ENCODE peak calls at places on chromosomes 6 and 20, in ten cellular contexts. One of them, this sample, is unnamed.

GRCh38 chr20:51760905-51761544 is 7.2 kb downstream of the ATP9A start:
- DNase-seq in GM19239: no peak
- DNase-seq in amniotic stem cell: no peak
- DNase-seq in NCI-H1436: no peak
- DNase-seq in NCI-H345: no peak
- DNase-seq in bronchial epithelial cell: peak
- DNase-seq in kidney glomerular epithelial cell: peak
- DNase-seq in ascending aorta: no peak
- DNase-seq in HTR-8/SVneo: peak
- DNase-seq in Ammon's horn: peak
- DNase-seq in this sample: no peak

GRCh38 chr6:151422981-151423380 is 28.9 kb downstream of the RMND1 start:
- DNase-seq in HTR-8/SVneo: no peak
- DNase-seq in kidney glomerular epithelial cell: no peak
- DNase-seq in ascending aorta: no peak
- DNase-seq in NCI-H1436: no peak
- DNase-seq in GM19239: no peak
- DNase-seq in Ammon's horn: no peak
- DNase-seq in NCI-H345: no peak
- DNase-seq in amniotic stem cell: no peak
- DNase-seq in bronchial epithelial cell: no peak
- DNase-seq in this sample: no peak

GRCh38 chr6:36119209-36119608 is 11.1 kb upstream of the MAPK13 start:
- DNase-seq in amniotic stem cell: no peak
- DNase-seq in Ammon's horn: no peak
- DNase-seq in NCI-H1436: no peak
- DNase-seq in bronchial epithelial cell: no peak
- DNase-seq in GM19239: no peak
- DNase-seq in NCI-H345: no peak
- DNase-seq in ascending aorta: no peak
- DNase-seq in HTR-8/SVneo: no peak
- DNase-seq in kidney glomerular epithelial cell: no peak
- DNase-seq in this sample: no peak

GRCh38 chr20:44644384-44645131 is 6.9 kb downstream of the ADA start:
- DNase-seq in NCI-H345: no peak
- DNase-seq in HTR-8/SVneo: no peak
- DNase-seq in ascending aorta: no peak
- DNase-seq in GM19239: no peak
- DNase-seq in amniotic stem cell: no peak
- DNase-seq in kidney glomerular epithelial cell: no peak
- DNase-seq in bronchial epithelial cell: no peak
- DNase-seq in Ammon's horn: no peak
- DNase-seq in NCI-H1436: no peak
- DNase-seq in this sample: no peak

GRCh38 chr6:57224769-57225515 is 2.8 kb upstream of the RAB23 start:
- DNase-seq in HTR-8/SVneo: no peak
- DNase-seq in kidney glomerular epithelial cell: no peak
- DNase-seq in NCI-H1436: no peak
- DNase-seq in Ammon's horn: no peak
- DNase-seq in bronchial epithelial cell: peak
- DNase-seq in amniotic stem cell: no peak
- DNase-seq in GM19239: no peak
- DNase-seq in NCI-H345: no peak
- DNase-seq in ascending aorta: no peak
- DNase-seq in this sample: no peak

GRCh38 chr6:56808871-56809359 is 146.0 kb upstream of the BEND6 start:
- DNase-seq in Ammon's horn: peak
- DNase-seq in HTR-8/SVneo: peak
- DNase-seq in GM19239: no peak
- DNase-seq in amniotic stem cell: no peak
- DNase-seq in bronchial epithelial cell: peak
- DNase-seq in kidney glomerular epithelial cell: peak
- DNase-seq in ascending aorta: no peak
- DNase-seq in NCI-H345: no peak
- DNase-seq in NCI-H1436: no peak
- DNase-seq in this sample: no peak

GRCh38 chr6:53179961-53180651 is 31.5 kb upstream of the GCM1 start:
- DNase-seq in Ammon's horn: no peak
- DNase-seq in kidney glomerular epithelial cell: no peak
- DNase-seq in NCI-H1436: peak
- DNase-seq in GM19239: no peak
- DNase-seq in ascending aorta: no peak
- DNase-seq in bronchial epithelial cell: peak
- DNase-seq in HTR-8/SVneo: no peak
- DNase-seq in NCI-H345: peak
- DNase-seq in amniotic stem cell: no peak
- DNase-seq in this sample: no peak

GRCh38 chr6:129492260-129492659 is 217.7 kb downstream of the ARHGAP18 start:
- DNase-seq in bronchial epithelial cell: no peak
- DNase-seq in amniotic stem cell: no peak
- DNase-seq in Ammon's horn: peak
- DNase-seq in ascending aorta: no peak
- DNase-seq in NCI-H345: no peak
- DNase-seq in NCI-H1436: no peak
- DNase-seq in HTR-8/SVneo: no peak
- DNase-seq in GM19239: no peak
- DNase-seq in kidney glomerular epithelial cell: no peak
- DNase-seq in this sample: no peak

GRCh38 chr6:15614277-15614676 is 48.6 kb downstream of the DTNBP1 start:
- DNase-seq in ascending aorta: no peak
- DNase-seq in GM19239: no peak
- DNase-seq in NCI-H1436: no peak
- DNase-seq in HTR-8/SVneo: no peak
- DNase-seq in amniotic stem cell: no peak
- DNase-seq in bronchial epithelial cell: no peak
- DNase-seq in kidney glomerular epithelial cell: no peak
- DNase-seq in Ammon's horn: no peak
- DNase-seq in NCI-H345: no peak
- DNase-seq in this sample: no peak

GRCh38 chr6:24910331-24910849 is 25.4 kb downstream of the RIPOR2 start:
- DNase-seq in ascending aorta: no peak
- DNase-seq in NCI-H345: peak
- DNase-seq in GM19239: peak
- DNase-seq in HTR-8/SVneo: no peak
- DNase-seq in amniotic stem cell: no peak
- DNase-seq in kidney glomerular epithelial cell: no peak
- DNase-seq in bronchial epithelial cell: peak
- DNase-seq in Ammon's horn: no peak
- DNase-seq in NCI-H1436: no peak
- DNase-seq in this sample: peak

GRCh38 chr6:168029459-168030217 is 32.2 kb downstream of the KIF25 start:
- DNase-seq in amniotic stem cell: no peak
- DNase-seq in kidney glomerular epithelial cell: no peak
- DNase-seq in GM19239: no peak
- DNase-seq in NCI-H345: no peak
- DNase-seq in NCI-H1436: no peak
- DNase-seq in bronchial epithelial cell: peak
- DNase-seq in HTR-8/SVneo: no peak
- DNase-seq in Ammon's horn: no peak
- DNase-seq in ascending aorta: no peak
- DNase-seq in this sample: no peak

GRCh38 chr6:408599-409102 is 17.1 kb downstream of the IRF4 start:
- DNase-seq in bronchial epithelial cell: peak
- DNase-seq in ascending aorta: no peak
- DNase-seq in GM19239: no peak
- DNase-seq in NCI-H345: no peak
- DNase-seq in Ammon's horn: no peak
- DNase-seq in amniotic stem cell: peak
- DNase-seq in NCI-H1436: no peak
- DNase-seq in HTR-8/SVneo: peak
- DNase-seq in kidney glomerular epithelial cell: no peak
- DNase-seq in this sample: no peak

GRCh38 chr6:13653296-13653695 is 38.2 kb downstream of the NOL7 start:
- DNase-seq in HTR-8/SVneo: peak
- DNase-seq in bronchial epithelial cell: no peak
- DNase-seq in NCI-H1436: no peak
- DNase-seq in Ammon's horn: no peak
- DNase-seq in GM19239: no peak
- DNase-seq in NCI-H345: no peak
- DNase-seq in ascending aorta: no peak
- DNase-seq in kidney glomerular epithelial cell: peak
- DNase-seq in amniotic stem cell: peak
- DNase-seq in this sample: no peak

GRCh38 chr20:61281286-61281795 is 29.3 kb downstream of the CDH4 start:
- DNase-seq in amniotic stem cell: no peak
- DNase-seq in HTR-8/SVneo: no peak
- DNase-seq in NCI-H1436: no peak
- DNase-seq in Ammon's horn: no peak
- DNase-seq in bronchial epithelial cell: no peak
- DNase-seq in kidney glomerular epithelial cell: no peak
- DNase-seq in ascending aorta: no peak
- DNase-seq in GM19239: no peak
- DNase-seq in NCI-H345: no peak
- DNase-seq in this sample: no peak

GRCh38 chr20:25054133-25054820 is 3.7 kb downstream of the ACSS1 start:
- DNase-seq in amniotic stem cell: no peak
- DNase-seq in NCI-H345: no peak
- DNase-seq in Ammon's horn: no peak
- DNase-seq in HTR-8/SVneo: no peak
- DNase-seq in kidney glomerular epithelial cell: no peak
- DNase-seq in bronchial epithelial cell: no peak
- DNase-seq in NCI-H1436: no peak
- DNase-seq in GM19239: no peak
- DNase-seq in ascending aorta: no peak
- DNase-seq in this sample: no peak

GRCh38 chr20:3430376-3431069 is 23.1 kb upstream of the DNAAF9 start:
- DNase-seq in Ammon's horn: no peak
- DNase-seq in GM19239: peak
- DNase-seq in HTR-8/SVneo: no peak
- DNase-seq in bronchial epithelial cell: peak
- DNase-seq in kidney glomerular epithelial cell: peak
- DNase-seq in NCI-H345: no peak
- DNase-seq in amniotic stem cell: no peak
- DNase-seq in ascending aorta: no peak
- DNase-seq in NCI-H1436: no peak
- DNase-seq in this sample: peak

GRCh38 chr20:54043044-54043967 is 27.1 kb downstream of the BCAS1 start:
- DNase-seq in bronchial epithelial cell: peak
- DNase-seq in ascending aorta: no peak
- DNase-seq in amniotic stem cell: no peak
- DNase-seq in kidney glomerular epithelial cell: no peak
- DNase-seq in HTR-8/SVneo: no peak
- DNase-seq in NCI-H1436: no peak
- DNase-seq in GM19239: no peak
- DNase-seq in Ammon's horn: no peak
- DNase-seq in NCI-H345: no peak
- DNase-seq in this sample: no peak

GRCh38 chr6:163806761-163807499 is 392.4 kb downstream of the QKI start:
- DNase-seq in GM19239: no peak
- DNase-seq in bronchial epithelial cell: no peak
- DNase-seq in Ammon's horn: no peak
- DNase-seq in NCI-H1436: no peak
- DNase-seq in HTR-8/SVneo: no peak
- DNase-seq in ascending aorta: no peak
- DNase-seq in amniotic stem cell: no peak
- DNase-seq in NCI-H345: no peak
- DNase-seq in kidney glomerular epithelial cell: no peak
- DNase-seq in this sample: no peak

GRCh38 chr6:135212935-135213334 is 31.8 kb downstream of the MYB start:
- DNase-seq in bronchial epithelial cell: peak
- DNase-seq in kidney glomerular epithelial cell: no peak
- DNase-seq in GM19239: no peak
- DNase-seq in amniotic stem cell: no peak
- DNase-seq in Ammon's horn: no peak
- DNase-seq in HTR-8/SVneo: peak
- DNase-seq in NCI-H345: no peak
- DNase-seq in ascending aorta: no peak
- DNase-seq in NCI-H1436: no peak
- DNase-seq in this sample: no peak

GRCh38 chr20:33719277-33719988 is 677 bp downstream of the PXMP4 start:
- DNase-seq in bronchial epithelial cell: no peak
- DNase-seq in HTR-8/SVneo: no peak
- DNase-seq in ascending aorta: no peak
- DNase-seq in Ammon's horn: no peak
- DNase-seq in GM19239: no peak
- DNase-seq in kidney glomerular epithelial cell: no peak
- DNase-seq in amniotic stem cell: no peak
- DNase-seq in NCI-H345: no peak
- DNase-seq in NCI-H1436: no peak
- DNase-seq in this sample: no peak

GRCh38 chr20:51379601-51380341 is 162.7 kb downstream of the NFATC2 start:
- DNase-seq in bronchial epithelial cell: no peak
- DNase-seq in NCI-H1436: no peak
- DNase-seq in kidney glomerular epithelial cell: no peak
- DNase-seq in ascending aorta: no peak
- DNase-seq in HTR-8/SVneo: no peak
- DNase-seq in amniotic stem cell: no peak
- DNase-seq in Ammon's horn: no peak
- DNase-seq in GM19239: no peak
- DNase-seq in NCI-H345: no peak
- DNase-seq in this sample: no peak

GRCh38 chr6:112289039-112289566 is 34.7 kb upstream of the LAMA4 start:
- DNase-seq in HTR-8/SVneo: no peak
- DNase-seq in ascending aorta: no peak
- DNase-seq in bronchial epithelial cell: no peak
- DNase-seq in amniotic stem cell: no peak
- DNase-seq in kidney glomerular epithelial cell: no peak
- DNase-seq in Ammon's horn: no peak
- DNase-seq in GM19239: no peak
- DNase-seq in NCI-H345: no peak
- DNase-seq in NCI-H1436: no peak
- DNase-seq in this sample: no peak

GRCh38 chr20:12358006-12358654 is 440.4 kb downstream of the BTBD3 start:
- DNase-seq in amniotic stem cell: no peak
- DNase-seq in NCI-H1436: no peak
- DNase-seq in kidney glomerular epithelial cell: no peak
- DNase-seq in NCI-H345: no peak
- DNase-seq in HTR-8/SVneo: no peak
- DNase-seq in Ammon's horn: no peak
- DNase-seq in GM19239: no peak
- DNase-seq in ascending aorta: no peak
- DNase-seq in bronchial epithelial cell: peak
- DNase-seq in this sample: no peak

GRCh38 chr20:57469418-57470211 is 55.3 kb downstream of the CTCFL start:
- DNase-seq in GM19239: no peak
- DNase-seq in amniotic stem cell: no peak
- DNase-seq in Ammon's horn: no peak
- DNase-seq in NCI-H345: no peak
- DNase-seq in HTR-8/SVneo: no peak
- DNase-seq in ascending aorta: no peak
- DNase-seq in bronchial epithelial cell: no peak
- DNase-seq in NCI-H1436: no peak
- DNase-seq in kidney glomerular epithelial cell: no peak
- DNase-seq in this sample: peak

GRCh38 chr20:1637226-1637625 is 17.4 kb upstream of the SIRPB1 start:
- DNase-seq in bronchial epithelial cell: no peak
- DNase-seq in GM19239: no peak
- DNase-seq in kidney glomerular epithelial cell: peak
- DNase-seq in Ammon's horn: no peak
- DNase-seq in NCI-H345: no peak
- DNase-seq in ascending aorta: no peak
- DNase-seq in NCI-H1436: no peak
- DNase-seq in HTR-8/SVneo: no peak
- DNase-seq in amniotic stem cell: no peak
- DNase-seq in this sample: no peak

GRCh38 chr6:133553652-133554051 is 312.5 kb downstream of the EYA4 start:
- DNase-seq in NCI-H1436: peak
- DNase-seq in NCI-H345: peak
- DNase-seq in Ammon's horn: peak
- DNase-seq in kidney glomerular epithelial cell: peak
- DNase-seq in GM19239: no peak
- DNase-seq in bronchial epithelial cell: peak
- DNase-seq in ascending aorta: no peak
- DNase-seq in amniotic stem cell: peak
- DNase-seq in HTR-8/SVneo: no peak
- DNase-seq in this sample: peak

GRCh38 chr20:50617022-50617421 is 74.3 kb downstream of the RIPOR3 start:
- DNase-seq in Ammon's horn: no peak
- DNase-seq in HTR-8/SVneo: no peak
- DNase-seq in amniotic stem cell: no peak
- DNase-seq in GM19239: no peak
- DNase-seq in ascending aorta: no peak
- DNase-seq in NCI-H1436: no peak
- DNase-seq in NCI-H345: no peak
- DNase-seq in kidney glomerular epithelial cell: no peak
- DNase-seq in bronchial epithelial cell: no peak
- DNase-seq in this sample: no peak

GRCh38 chr6:47737406-47737805 is 39.0 kb downstream of the ADGRF4 start:
- DNase-seq in NCI-H345: no peak
- DNase-seq in bronchial epithelial cell: no peak
- DNase-seq in NCI-H1436: no peak
- DNase-seq in GM19239: no peak
- DNase-seq in Ammon's horn: peak
- DNase-seq in HTR-8/SVneo: no peak
- DNase-seq in kidney glomerular epithelial cell: no peak
- DNase-seq in ascending aorta: no peak
- DNase-seq in amniotic stem cell: no peak
- DNase-seq in this sample: no peak

This sample was measured in GM13977.